ENCODE peak calls at places on chromosomes 12 and 14, in seven cellular contexts. N is Caco-2, Z is kidney, W is ovary, U is mammary epithelial cell, X is endothelial cell of umbilical vein, G is suprapubic skin. J is an unnamed sample.

GRCh38 chr14:37697489-37698121 is 102.2 kb downstream of the TTC6 start:
- DNase-seq in N (peak; percentile 43), X (no peak), W (no peak), Z (no peak), G (no peak), U (peak; percentile 50), J (no peak)

GRCh38 chr14:98931911-98932310 is 340.1 kb downstream of the BCL11B start:
- DNase-seq in X (no peak), U (no peak), G (peak; percentile 69), W (no peak), N (no peak), Z (no peak), J (peak; percentile 21)

GRCh38 chr14:92610849-92611271 is 97.3 kb downstream of the RIN3 start:
- DNase-seq in W (no peak), Z (no peak), U (no peak), G (no peak), X (peak; percentile 52), N (no peak), J (no peak)

GRCh38 chr12:34214011-34214410 is 191.7 kb downstream of the ALG10 start:
- DNase-seq in U (no peak), W (no peak), Z (no peak), X (no peak), G (no peak), N (no peak), J (no peak)

GRCh38 chr14:64671591-64671990 is 32.6 kb upstream of the PLEKHG3 start:
- DNase-seq in W (no peak), N (peak; percentile 55), Z (no peak), X (peak; percentile 59), G (no peak), U (peak; percentile 60), J (no peak)

GRCh38 chr12:56683-57346 is 9.8 kb upstream of the IQSEC3 start:
- DNase-seq in Z (no peak), W (no peak), G (no peak), X (no peak), U (peak; percentile 27), N (no peak), J (peak; percentile 70)

GRCh38 chr12:57902371-57903042 is 38.9 kb upstream of the ATP23 start:
- DNase-seq in U (no peak), W (no peak), G (no peak), Z (no peak), N (peak; percentile 16), X (no peak), J (no peak)

GRCh38 chr12:52347016-52347415 is 20.3 kb downstream of the KRT85 start:
- DNase-seq in Z (no peak), G (no peak), U (no peak), X (no peak), W (no peak), N (no peak), J (peak; percentile 41)

GRCh38 chr14:59482471-59483331 is 1.5 kb downstream of the L3HYPDH start:
- DNase-seq in N (no peak), X (peak; percentile 73), W (no peak), U (peak; percentile 83), Z (no peak), G (no peak), J (peak; percentile 87)

GRCh38 chr14:22978873-22979671 is 3.3 kb downstream of the AJUBA start:
- DNase-seq in N (peak; percentile 26), U (peak; percentile 95), W (no peak), Z (no peak), G (peak; percentile 82), X (no peak), J (peak; percentile 100)

GRCh38 chr12:122473543-122474323 is 27.0 kb downstream of the ZCCHC8 start:
- DNase-seq in G (no peak), N (no peak), Z (no peak), W (peak; percentile 56), X (no peak), U (peak; percentile 47), J (no peak)

GRCh38 chr12:123749355-123749754 is 12.7 kb upstream of the DNAH10 start:
- DNase-seq in W (no peak), N (no peak), U (no peak), G (no peak), X (no peak), Z (no peak), J (no peak)

GRCh38 chr12:117069126-117069788 is 30.0 kb downstream of the TESC start:
- DNase-seq in N (no peak), U (no peak), W (no peak), X (no peak), G (no peak), Z (peak; percentile 17), J (no peak)

GRCh38 chr14:68181395-68182326 is 362.1 kb downstream of the RAD51B start:
- DNase-seq in N (no peak), X (peak; percentile 79), W (no peak), Z (no peak), G (no peak), U (peak; percentile 58), J (no peak)

GRCh38 chr12:57832966-57833365 is 13.6 kb downstream of the CTDSP2 start:
- DNase-seq in N (no peak), G (no peak), Z (no peak), X (no peak), W (no peak), U (no peak), J (no peak)

GRCh38 chr14:28653521-28653920 is 113.1 kb upstream of the FOXG1 start:
- DNase-seq in Z (no peak), N (no peak), G (no peak), U (peak; percentile 98), X (no peak), W (no peak), J (peak; percentile 78)

GRCh38 chr14:52067873-52068740 is 752 bp downstream of the NID2 start:
- DNase-seq in U (no peak), W (peak; percentile 72), Z (peak; percentile 83), X (peak; percentile 41), G (no peak), N (peak; percentile 30), J (no peak)

GRCh38 chr12:113359133-113359938 is 949 bp downstream of the PLBD2 start:
- DNase-seq in Z (peak; percentile 76), X (no peak), U (no peak), W (peak; percentile 78), N (no peak), G (no peak), J (no peak)

GRCh38 chr14:70655110-70655826 is 13.6 kb downstream of the TTC9 start:
- DNase-seq in N (no peak), G (no peak), U (no peak), Z (no peak), W (no peak), X (peak; percentile 1), J (no peak)

GRCh38 chr12:124764451-124764850 is 99.2 kb downstream of the SCARB1 start:
- DNase-seq in U (peak; percentile 65), Z (no peak), N (peak; percentile 38), X (peak; percentile 39), G (no peak), W (no peak), J (no peak)

GRCh38 chr12:19223018-19223417 is 93.5 kb downstream of the PLEKHA5 start:
- DNase-seq in Z (no peak), U (no peak), G (no peak), W (no peak), N (no peak), X (peak; percentile 43), J (no peak)

GRCh38 chr14:106023411-106023810 is 497.0 kb downstream of the TMEM121 start:
- DNase-seq in Z (no peak), U (no peak), N (no peak), G (no peak), W (no peak), X (no peak), J (no peak)

GRCh38 chr12:4984971-4985370 is 58.7 kb upstream of the KCNA5 start:
- DNase-seq in N (no peak), Z (no peak), G (no peak), U (no peak), W (no peak), X (no peak), J (no peak)

GRCh38 chr14:61521773-61522172 is 173.5 kb upstream of the HIF1A start:
- DNase-seq in N (no peak), U (no peak), Z (no peak), G (no peak), W (no peak), X (no peak), J (no peak)
- H3K4me1 ChIP-seq in N (peaks cover 15% of the 10 kb centered on the region), U (peaks cover 46% of the 10 kb centered on the region), Z (peaks cover 35% of the 10 kb centered on the region), G (peaks cover 64% of the 10 kb centered on the region), W (peaks cover 15% of the 10 kb centered on the region), X (peaks cover 55% of the 10 kb centered on the region), J (peaks cover 41% of the 10 kb centered on the region)

DNA sequence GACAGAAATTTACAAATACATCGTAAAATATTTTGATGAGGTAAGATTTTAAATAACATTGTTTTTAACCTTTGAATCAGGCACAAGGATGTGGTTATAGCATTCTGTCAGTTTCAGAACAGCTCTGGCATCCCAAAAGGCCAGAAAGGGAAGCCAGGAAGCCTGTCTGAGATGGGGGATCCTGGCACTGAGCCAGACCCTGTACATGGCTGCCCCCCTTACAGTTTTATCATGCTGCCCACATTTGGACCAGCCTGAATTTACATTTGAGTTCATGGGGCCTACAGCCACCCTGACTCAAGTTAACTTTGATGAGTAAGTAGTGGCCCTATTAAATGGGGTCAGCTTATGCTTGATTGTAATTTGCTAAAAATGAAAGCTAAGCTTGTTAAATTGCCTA is 155.6 kb downstream of the PLXNC1 start:
- DNase-seq in U (no peak), Z (no peak), X (no peak), G (no peak), W (no peak), N (no peak), J (no peak)
- H3K36me3 ChIP-seq in U (peaks cover 11% of the 10 kb centered on the region), Z (peaks cover 8% of the 10 kb centered on the region), X (no peaks in the 10 kb centered on the region), G (peaks cover 18% of the 10 kb centered on the region), W (no peaks in the 10 kb centered on the region), N (peaks cover 1% of the 10 kb centered on the region), J (peaks cover 11% of the 10 kb centered on the region)

DNA sequence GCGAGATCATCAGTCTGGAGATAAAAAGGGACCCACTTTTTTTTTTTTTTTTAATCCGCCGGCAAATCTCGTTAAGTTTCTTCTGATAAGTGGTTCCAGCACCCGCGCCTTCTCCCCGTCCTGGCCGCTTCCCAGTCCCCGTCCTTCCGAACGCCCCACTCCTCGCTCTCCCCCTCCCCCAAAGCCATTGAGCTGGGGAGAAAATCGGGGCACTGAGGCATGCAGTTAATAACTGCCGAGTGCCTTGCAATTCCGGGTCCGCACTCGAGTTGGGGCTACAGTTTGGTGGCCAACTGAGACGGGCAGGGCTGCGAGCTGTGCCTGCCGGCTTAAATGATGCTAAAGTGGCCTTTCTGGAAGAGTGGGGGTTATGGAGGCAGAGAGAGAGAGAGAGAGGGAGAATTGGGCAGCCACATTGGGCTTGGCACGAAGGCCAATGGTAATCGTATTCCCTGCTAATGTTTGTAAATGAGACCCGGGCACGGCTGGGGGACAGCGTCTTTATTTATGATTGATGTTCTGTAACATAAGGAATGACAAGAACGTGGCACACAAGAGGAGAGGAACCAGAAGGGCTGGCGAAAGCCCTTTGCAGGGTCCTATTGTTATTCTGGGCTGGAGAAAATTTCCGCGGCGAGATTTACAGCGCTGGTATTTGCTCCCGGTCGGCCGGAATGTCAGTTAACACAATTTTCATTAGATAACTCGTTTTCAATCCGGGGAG is 115.4 kb upstream of the MYL2 start:
- DNase-seq in G (no peak), Z (peak; percentile 37), U (no peak), X (no peak), N (no peak), W (no peak), J (peak; percentile 36)
- H3K4me3 ChIP-seq in G (no peak overlapping the region), Z (no peak overlapping the region), U (no peak overlapping the region), X (no peak overlapping the region), N (no peak overlapping the region), W (no peak overlapping the region), J (peak overlapping the region; percentile 97)

DNA sequence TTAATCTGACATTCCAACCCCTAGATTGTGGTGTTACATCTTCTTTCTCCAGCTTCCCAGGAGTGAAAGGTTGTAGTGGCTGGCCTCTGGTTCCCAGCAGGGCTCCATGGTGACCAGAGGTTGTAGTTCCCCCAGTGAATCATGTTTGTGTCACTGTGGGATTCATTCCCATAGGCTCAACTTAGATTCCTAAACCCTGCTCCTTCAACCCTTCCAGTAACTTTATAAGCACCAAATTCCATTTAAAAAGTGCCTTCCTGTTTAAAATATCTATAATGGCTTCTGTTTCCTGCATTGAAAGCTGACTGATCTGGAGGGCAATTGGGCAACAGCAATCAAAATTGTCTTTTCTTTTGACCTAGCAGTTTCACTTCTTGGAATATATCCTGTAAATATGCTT is 40.5 kb upstream of the TBC1D15 start:
- DNase-seq in W (no peak), U (peak; percentile 34), Z (no peak), X (peak; percentile 85), G (no peak), N (no peak), J (no peak)
- H3K4me1 ChIP-seq in W (no peaks in the 10 kb centered on the region), U (no peaks in the 10 kb centered on the region), Z (no peaks in the 10 kb centered on the region), X (peaks cover 13% of the 10 kb centered on the region), G (no peaks in the 10 kb centered on the region), N (no peaks in the 10 kb centered on the region), J (no peaks in the 10 kb centered on the region)